ENCODE peak calls at places on chromosomes 6 and 20, in nine cellular contexts. One of them, this sample, is unnamed.
A peak's percentile ranks its signal among the peaks of the same experiment; 100 is the strongest.

GRCh38 chr6:89413006-89413400 is 930 bp upstream of the RRAGD start:
- DNase-seq in uterus: no peak
- DNase-seq in transverse colon: peak; percentile 24
- DNase-seq in heart left ventricle: no peak
- DNase-seq in body of pancreas: peak; percentile 33
- DNase-seq in spleen: no peak
- DNase-seq in thyroid gland: peak; percentile 62
- DNase-seq in K562: no peak
- DNase-seq in right lobe of liver: no peak
- DNase-seq in this sample: peak; percentile 26

GRCh38 chr20:5171790-5172164 is 45.0 kb downstream of the CDS2 start:
- DNase-seq in uterus: no peak
- DNase-seq in transverse colon: no peak
- DNase-seq in heart left ventricle: no peak
- DNase-seq in body of pancreas: no peak
- DNase-seq in spleen: no peak
- DNase-seq in thyroid gland: no peak
- DNase-seq in K562: peak; percentile 29
- DNase-seq in right lobe of liver: no peak
- DNase-seq in this sample: peak; percentile 24

GRCh38 chr20:53829086-53829703 is 235.6 kb upstream of the ZNF217 start:
- DNase-seq in uterus: peak; percentile 47
- DNase-seq in transverse colon: no peak
- DNase-seq in heart left ventricle: no peak
- DNase-seq in body of pancreas: no peak
- DNase-seq in spleen: no peak
- DNase-seq in thyroid gland: no peak
- DNase-seq in K562: peak; percentile 65
- DNase-seq in right lobe of liver: no peak
- DNase-seq in this sample: no peak

GRCh38 chr20:57072184-57072583 is 194.3 kb downstream of the BMP7 start:
- DNase-seq in uterus: no peak
- DNase-seq in transverse colon: no peak
- DNase-seq in heart left ventricle: no peak
- DNase-seq in body of pancreas: no peak
- DNase-seq in spleen: no peak
- DNase-seq in thyroid gland: no peak
- DNase-seq in K562: no peak
- DNase-seq in right lobe of liver: no peak
- DNase-seq in this sample: no peak

GRCh38 chr6:133906050-133906449 is 17.1 kb downstream of the TCF21 start:
- DNase-seq in uterus: no peak
- DNase-seq in transverse colon: no peak
- DNase-seq in heart left ventricle: no peak
- DNase-seq in body of pancreas: no peak
- DNase-seq in spleen: no peak
- DNase-seq in thyroid gland: no peak
- DNase-seq in K562: no peak
- DNase-seq in right lobe of liver: no peak
- DNase-seq in this sample: no peak

GRCh38 chr6:155314773-155315515 is 660 bp upstream of the TFB1M start:
- DNase-seq in uterus: peak; percentile 59
- DNase-seq in transverse colon: peak; percentile 63
- DNase-seq in heart left ventricle: peak; percentile 60
- DNase-seq in body of pancreas: peak; percentile 66
- DNase-seq in spleen: no peak
- DNase-seq in thyroid gland: peak; percentile 57
- DNase-seq in K562: peak; percentile 86
- DNase-seq in right lobe of liver: peak; percentile 74
- DNase-seq in this sample: peak; percentile 67

GRCh38 chr6:50608421-50608820 is 104.9 kb upstream of the TFAP2D start:
- DNase-seq in uterus: no peak
- DNase-seq in transverse colon: no peak
- DNase-seq in heart left ventricle: no peak
- DNase-seq in body of pancreas: no peak
- DNase-seq in spleen: no peak
- DNase-seq in thyroid gland: no peak
- DNase-seq in K562: no peak
- DNase-seq in right lobe of liver: no peak
- DNase-seq in this sample: no peak

GRCh38 chr6:163001341-163001740 is 273.6 kb downstream of the PACRG start:
- DNase-seq in uterus: no peak
- DNase-seq in transverse colon: no peak
- DNase-seq in heart left ventricle: no peak
- DNase-seq in body of pancreas: no peak
- DNase-seq in spleen: no peak
- DNase-seq in thyroid gland: no peak
- DNase-seq in K562: no peak
- DNase-seq in right lobe of liver: no peak
- DNase-seq in this sample: no peak

GRCh38 chr6:36998723-36999466 is 6.6 kb upstream of the FGD2 start:
- DNase-seq in uterus: no peak
- DNase-seq in transverse colon: no peak
- DNase-seq in heart left ventricle: no peak
- DNase-seq in body of pancreas: peak; percentile 39
- DNase-seq in spleen: peak; percentile 37
- DNase-seq in thyroid gland: peak; percentile 91
- DNase-seq in K562: no peak
- DNase-seq in right lobe of liver: no peak
- DNase-seq in this sample: peak; percentile 91

GRCh38 chr6:85408039-85408438 is 41.8 kb upstream of the NT5E start:
- DNase-seq in uterus: no peak
- DNase-seq in transverse colon: no peak
- DNase-seq in heart left ventricle: no peak
- DNase-seq in body of pancreas: no peak
- DNase-seq in spleen: no peak
- DNase-seq in thyroid gland: no peak
- DNase-seq in K562: no peak
- DNase-seq in right lobe of liver: no peak
- DNase-seq in this sample: no peak

GRCh38 chr6:169653691-169654090 is 48.1 kb downstream of the WDR27 start:
- DNase-seq in uterus: no peak
- DNase-seq in transverse colon: no peak
- DNase-seq in heart left ventricle: no peak
- DNase-seq in body of pancreas: no peak
- DNase-seq in spleen: no peak
- DNase-seq in thyroid gland: no peak
- DNase-seq in K562: no peak
- DNase-seq in right lobe of liver: no peak
- DNase-seq in this sample: peak; percentile 51

GRCh38 chr6:43943781-43944250 is 173.8 kb downstream of the VEGFA start:
- DNase-seq in uterus: no peak
- DNase-seq in transverse colon: no peak
- DNase-seq in heart left ventricle: no peak
- DNase-seq in body of pancreas: peak; percentile 8
- DNase-seq in spleen: no peak
- DNase-seq in thyroid gland: peak; percentile 92
- DNase-seq in K562: no peak
- DNase-seq in right lobe of liver: peak; percentile 16
- DNase-seq in this sample: peak; percentile 8

GRCh38 chr6:149934249-149935156 is 7.3 kb upstream of the ULBP2 start:
- DNase-seq in uterus: peak; percentile 61
- DNase-seq in transverse colon: peak; percentile 75
- DNase-seq in heart left ventricle: no peak
- DNase-seq in body of pancreas: peak; percentile 78
- DNase-seq in spleen: no peak
- DNase-seq in thyroid gland: peak; percentile 68
- DNase-seq in K562: peak; percentile 80
- DNase-seq in right lobe of liver: no peak
- DNase-seq in this sample: peak; percentile 85
- H3K4me1 ChIP-seq in uterus: no peaks in the 10 kb centered on the region
- H3K4me1 ChIP-seq in transverse colon: peaks cover 5% of the 10 kb centered on the region
- H3K4me1 ChIP-seq in heart left ventricle: peaks cover 13% of the 10 kb centered on the region
- H3K4me1 ChIP-seq in body of pancreas: peaks cover 13% of the 10 kb centered on the region
- H3K4me1 ChIP-seq in spleen: peaks cover 14% of the 10 kb centered on the region
- H3K4me1 ChIP-seq in thyroid gland: peaks cover 14% of the 10 kb centered on the region
- H3K4me1 ChIP-seq in K562: peaks cover 9% of the 10 kb centered on the region
- H3K4me1 ChIP-seq in right lobe of liver: peaks cover 10% of the 10 kb centered on the region
- H3K4me1 ChIP-seq in this sample: peaks cover 10% of the 10 kb centered on the region

GRCh38 chr6:132128424-132128823 is 177.3 kb upstream of the CCN2 start:
- DNase-seq in uterus: no peak
- DNase-seq in transverse colon: no peak
- DNase-seq in heart left ventricle: no peak
- DNase-seq in body of pancreas: no peak
- DNase-seq in spleen: no peak
- DNase-seq in thyroid gland: no peak
- DNase-seq in K562: no peak
- DNase-seq in right lobe of liver: no peak
- DNase-seq in this sample: no peak

GRCh38 chr6:132132420-132132819 is 181.2 kb upstream of the CCN2 start:
- DNase-seq in uterus: no peak
- DNase-seq in transverse colon: no peak
- DNase-seq in heart left ventricle: no peak
- DNase-seq in body of pancreas: no peak
- DNase-seq in spleen: no peak
- DNase-seq in thyroid gland: peak; percentile 37
- DNase-seq in K562: no peak
- DNase-seq in right lobe of liver: no peak
- DNase-seq in this sample: no peak

GRCh38 chr6:132131351-132131750 is 180.2 kb upstream of the CCN2 start:
- DNase-seq in uterus: no peak
- DNase-seq in transverse colon: no peak
- DNase-seq in heart left ventricle: no peak
- DNase-seq in body of pancreas: no peak
- DNase-seq in spleen: no peak
- DNase-seq in thyroid gland: no peak
- DNase-seq in K562: no peak
- DNase-seq in right lobe of liver: no peak
- DNase-seq in this sample: no peak

GRCh38 chr6:132131777-132132176 is 180.6 kb upstream of the CCN2 start:
- DNase-seq in uterus: peak; percentile 65
- DNase-seq in transverse colon: no peak
- DNase-seq in heart left ventricle: peak; percentile 69
- DNase-seq in body of pancreas: no peak
- DNase-seq in spleen: no peak
- DNase-seq in thyroid gland: no peak
- DNase-seq in K562: no peak
- DNase-seq in right lobe of liver: no peak
- DNase-seq in this sample: no peak

DNA sequence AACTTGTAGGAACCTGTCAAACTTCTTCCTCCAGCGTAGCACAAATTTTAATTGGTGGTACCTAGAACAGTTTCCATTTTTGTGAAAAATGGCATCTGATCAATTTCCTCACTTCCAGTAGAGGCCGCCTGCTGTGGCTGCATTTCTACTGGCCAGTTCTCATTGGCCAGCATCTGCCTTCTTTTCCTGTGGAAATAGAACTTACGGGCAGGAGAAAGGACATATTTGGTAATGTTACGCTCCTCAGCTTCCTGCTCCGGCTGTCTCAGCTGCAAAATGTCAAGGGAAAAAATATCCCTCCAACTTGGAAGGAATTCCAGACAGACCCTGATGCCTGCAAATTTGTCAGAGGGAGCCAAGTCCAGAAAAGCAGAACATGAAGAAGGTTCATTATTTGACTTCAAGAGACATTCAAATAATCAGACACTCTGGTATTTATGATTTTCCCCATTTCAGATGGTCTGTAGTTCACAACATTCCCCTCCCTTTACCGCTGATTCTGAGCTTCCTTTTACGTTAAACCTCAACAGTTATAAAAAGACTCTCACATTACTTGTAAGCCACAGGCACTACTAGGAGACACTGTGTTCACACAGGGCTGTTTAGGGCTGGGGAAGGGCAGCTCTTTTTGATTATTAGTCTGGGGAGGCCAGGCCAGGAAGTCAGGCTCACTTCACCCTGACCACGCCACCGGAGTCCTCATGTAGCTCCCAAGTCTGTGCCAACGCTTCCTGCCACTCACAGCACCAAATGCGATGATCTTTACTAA is 179.5 kb upstream of the CCN2 start:
- DNase-seq in uterus: peak; percentile 53
- DNase-seq in transverse colon: peak; percentile 10
- DNase-seq in heart left ventricle: peak; percentile 66
- DNase-seq in body of pancreas: no peak
- DNase-seq in spleen: peak; percentile 69
- DNase-seq in thyroid gland: no peak
- DNase-seq in K562: no peak
- DNase-seq in right lobe of liver: no peak
- DNase-seq in this sample: peak; percentile 30
- TF ChIP-seq CTCF in uterus: no peak
- TF ChIP-seq CTCF in transverse colon: no peak
- TF ChIP-seq CTCF in heart left ventricle: no peak
- TF ChIP-seq CTCF in body of pancreas: no peak
- TF ChIP-seq CTCF in spleen: no peak
- TF ChIP-seq CTCF in thyroid gland: no peak
- TF ChIP-seq CTCF in K562: no peak
- TF ChIP-seq CTCF in right lobe of liver: no peak
- TF ChIP-seq CTCF in this sample: no peak

GRCh38 chr6:25315778-25316177 is 36.6 kb downstream of the CARMIL1 start:
- DNase-seq in uterus: no peak
- DNase-seq in transverse colon: no peak
- DNase-seq in heart left ventricle: no peak
- DNase-seq in body of pancreas: no peak
- DNase-seq in spleen: no peak
- DNase-seq in thyroid gland: no peak
- DNase-seq in K562: no peak
- DNase-seq in right lobe of liver: no peak
- DNase-seq in this sample: no peak
- TF ChIP-seq POLR2A in uterus: no peak
- TF ChIP-seq POLR2A in transverse colon: no peak
- TF ChIP-seq POLR2A in heart left ventricle: no peak
- TF ChIP-seq POLR2A in body of pancreas: no peak
- TF ChIP-seq POLR2A in spleen: no peak
- TF ChIP-seq POLR2A in thyroid gland: no peak
- TF ChIP-seq POLR2A in K562: no peak
- TF ChIP-seq POLR2A in right lobe of liver: no peak
- TF ChIP-seq POLR2A in this sample: no peak

GRCh38 chr20:10309326-10309725 is 90.7 kb downstream of the SNAP25 start:
- DNase-seq in uterus: no peak
- DNase-seq in transverse colon: no peak
- DNase-seq in heart left ventricle: no peak
- DNase-seq in body of pancreas: no peak
- DNase-seq in spleen: no peak
- DNase-seq in thyroid gland: no peak
- DNase-seq in K562: no peak
- DNase-seq in right lobe of liver: no peak
- DNase-seq in this sample: no peak

GRCh38 chr20:10312111-10312510 is 93.5 kb downstream of the SNAP25 start:
- DNase-seq in uterus: no peak
- DNase-seq in transverse colon: no peak
- DNase-seq in heart left ventricle: no peak
- DNase-seq in body of pancreas: no peak
- DNase-seq in spleen: no peak
- DNase-seq in thyroid gland: no peak
- DNase-seq in K562: no peak
- DNase-seq in right lobe of liver: no peak
- DNase-seq in this sample: no peak

GRCh38 chr20:10306440-10307358 is 88.1 kb downstream of the SNAP25 start:
- DNase-seq in uterus: no peak
- DNase-seq in transverse colon: no peak
- DNase-seq in heart left ventricle: no peak
- DNase-seq in body of pancreas: no peak
- DNase-seq in spleen: no peak
- DNase-seq in thyroid gland: no peak
- DNase-seq in K562: no peak
- DNase-seq in right lobe of liver: no peak
- DNase-seq in this sample: no peak

GRCh38 chr20:10307359-10307735 is 88.7 kb downstream of the SNAP25 start:
- DNase-seq in uterus: no peak
- DNase-seq in transverse colon: no peak
- DNase-seq in heart left ventricle: no peak
- DNase-seq in body of pancreas: no peak
- DNase-seq in spleen: no peak
- DNase-seq in thyroid gland: no peak
- DNase-seq in K562: no peak
- DNase-seq in right lobe of liver: no peak
- DNase-seq in this sample: no peak

GRCh38 chr20:10308652-10309051 is 90.0 kb downstream of the SNAP25 start:
- DNase-seq in uterus: no peak
- DNase-seq in transverse colon: no peak
- DNase-seq in heart left ventricle: no peak
- DNase-seq in body of pancreas: no peak
- DNase-seq in spleen: no peak
- DNase-seq in thyroid gland: no peak
- DNase-seq in K562: no peak
- DNase-seq in right lobe of liver: no peak
- DNase-seq in this sample: no peak
- H3K4me1 ChIP-seq in uterus: no peaks in the 10 kb centered on the region
- H3K4me1 ChIP-seq in transverse colon: no peaks in the 10 kb centered on the region
- H3K4me1 ChIP-seq in heart left ventricle: peaks cover 13% of the 10 kb centered on the region
- H3K4me1 ChIP-seq in body of pancreas: no peaks in the 10 kb centered on the region
- H3K4me1 ChIP-seq in spleen: no peaks in the 10 kb centered on the region
- H3K4me1 ChIP-seq in thyroid gland: peaks cover 3% of the 10 kb centered on the region
- H3K4me1 ChIP-seq in K562: no peaks in the 10 kb centered on the region
- H3K4me1 ChIP-seq in right lobe of liver: no peaks in the 10 kb centered on the region
- H3K4me1 ChIP-seq in this sample: no peaks in the 10 kb centered on the region